ENCODE peak calls at places on chromosomes 6 and 20, in seven cellular contexts. G is colonic mucosa, J is type B pancreatic cell, K is bronchial epithelial cell, Q is AG10803, I is nephron progenitor cell, M is upper lobe of left lung. S is an unnamed sample.

GRCh38 chr20:10414982-10415650 is 18.9 kb downstream of the MKKS start:
- DNase-seq in M (no peak), Q (peak), G (no peak), I (no peak), J (no peak), K (peak), S (no peak)

GRCh38 chr20:41508335-41508734 is 109.8 kb downstream of the CHD6 start:
- DNase-seq in M (no peak), K (no peak), Q (no peak), I (no peak), J (no peak), G (peak), S (no peak)

GRCh38 chr6:51893356-51893755 is 194.1 kb downstream of the PKHD1 start:
- DNase-seq in G (no peak), K (peak), Q (no peak), M (no peak), I (no peak), J (no peak), S (no peak)

GRCh38 chr6:36924778-36925396 is 29.7 kb upstream of the PI16 start:
- DNase-seq in Q (no peak), M (no peak), J (no peak), K (no peak), I (no peak), G (no peak), S (no peak)

GRCh38 chr20:36315545-36316351 is 9.6 kb downstream of the DLGAP4 start:
- DNase-seq in I (no peak), K (no peak), G (no peak), Q (no peak), J (peak), M (no peak), S (no peak)

GRCh38 chr6:53461682-53462081 is 83.2 kb downstream of the GCLC start:
- DNase-seq in M (no peak), I (no peak), G (peak), K (no peak), J (no peak), Q (no peak), S (no peak)

GRCh38 chr6:47362857-47363461 is 53.3 kb upstream of the TNFRSF21 start:
- DNase-seq in M (no peak), G (no peak), J (no peak), K (no peak), Q (no peak), I (no peak), S (no peak)

GRCh38 chr6:112253505-112253841 is 894 bp downstream of the LAMA4 start:
- DNase-seq in Q (no peak), M (no peak), G (no peak), J (no peak), I (no peak), K (no peak), S (no peak)

GRCh38 chr6:164039954-164040375 is 625.4 kb downstream of the QKI start:
- DNase-seq in K (no peak), Q (peak), J (no peak), G (peak), M (peak), I (no peak), S (no peak)

GRCh38 chr6:28643017-28643740 is 117.5 kb downstream of the GPX5 start:
- DNase-seq in J (no peak), K (peak), M (no peak), G (no peak), I (peak), Q (peak), S (no peak)

GRCh38 chr20:1323256-1323655 is 5.7 kb downstream of the SDCBP2 start:
- DNase-seq in K (no peak), I (no peak), J (no peak), G (no peak), M (no peak), Q (peak), S (no peak)

GRCh38 chr20:58703765-58704331 is 11.2 kb downstream of the NPEPL1 start:
- DNase-seq in G (peak), J (no peak), K (no peak), Q (no peak), I (no peak), M (peak), S (no peak)

GRCh38 chr6:163860194-163861081 is 445.9 kb downstream of the QKI start:
- DNase-seq in Q (peak), M (no peak), G (no peak), J (no peak), I (peak), K (no peak), S (no peak)

GRCh38 chr6:10837009-10837691 is 1.2 kb downstream of the MAK start:
- DNase-seq in G (peak), J (no peak), I (peak), Q (no peak), K (peak), M (peak), S (peak)

GRCh38 chr20:235891-236290 is 8.8 kb downstream of the DEFB129 start:
- DNase-seq in M (peak), I (no peak), G (no peak), Q (peak), J (no peak), K (peak), S (no peak)

GRCh38 chr20:32966881-32967781 is 37.1 kb downstream of the SUN5 start:
- DNase-seq in G (peak), K (no peak), Q (no peak), I (no peak), J (peak), M (no peak), S (no peak)

GRCh38 chr6:170011233-170012142 is 260.1 kb downstream of the ERMARD start:
- DNase-seq in G (peak), K (no peak), M (peak), J (no peak), I (no peak), Q (no peak), S (no peak)

GRCh38 chr6:15183979-15184378 is 61.9 kb upstream of the JARID2 start:
- DNase-seq in G (no peak), M (no peak), K (no peak), I (no peak), Q (no peak), J (no peak), S (no peak)

GRCh38 chr20:52941803-52942202 is 30.4 kb upstream of the TSHZ2 start:
- DNase-seq in M (no peak), K (no peak), J (no peak), Q (peak), I (no peak), G (no peak), S (no peak)

GRCh38 chr6:7243188-7243942 is 69.6 kb downstream of the SSR1 start:
- DNase-seq in Q (peak), G (peak), J (no peak), K (peak), M (no peak), I (peak), S (peak)

DNA sequence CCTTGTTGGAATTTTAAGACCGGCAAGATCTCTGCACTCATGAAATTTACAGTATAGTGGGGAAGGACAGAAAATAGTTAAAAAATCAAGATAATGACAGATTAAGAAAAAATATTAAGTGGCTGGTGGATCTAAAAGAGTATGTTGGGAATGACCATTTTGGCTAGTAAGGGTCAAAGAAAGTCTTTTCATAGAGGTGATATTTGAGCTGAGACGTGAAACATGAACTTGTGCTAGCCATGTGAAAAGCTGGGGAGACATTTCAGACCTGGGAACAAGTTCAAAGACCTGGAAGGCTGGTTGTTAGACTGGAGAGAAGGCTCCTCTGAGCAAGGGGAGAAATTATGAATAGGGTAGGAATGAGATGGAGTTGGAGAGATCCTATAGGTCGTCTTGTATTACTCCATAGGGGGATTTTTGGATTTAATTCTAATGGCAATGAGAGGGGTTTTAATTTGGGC is 4.7 kb downstream of the BICRAL start:
- DNase-seq in M (no peak), J (no peak), G (no peak), K (no peak), I (no peak), Q (no peak), S (no peak)
- TF ChIP-seq CTCF in M (no peak), J (peak), G (no peak), K (no peak), I (no peak), Q (no peak), S (no peak)

GRCh38 chr6:85756982-85757381 is 114.3 kb upstream of the SYNCRIP start:
- DNase-seq in Q (peak), J (no peak), G (no peak), K (peak), I (no peak), M (no peak), S (no peak)
- TF ChIP-seq CTCF in Q (peak), J (peak), G (no peak), K (peak), I (peak), M (no peak), S (peak)

GRCh38 chr20:12816009-12816408 is 192.8 kb upstream of the SPTLC3 start:
- DNase-seq in M (no peak), J (no peak), I (no peak), G (no peak), Q (no peak), K (no peak), S (no peak)
- TF ChIP-seq CTCF in M (no peak), J (no peak), I (no peak), G (no peak), Q (no peak), K (no peak), S (no peak)

DNA sequence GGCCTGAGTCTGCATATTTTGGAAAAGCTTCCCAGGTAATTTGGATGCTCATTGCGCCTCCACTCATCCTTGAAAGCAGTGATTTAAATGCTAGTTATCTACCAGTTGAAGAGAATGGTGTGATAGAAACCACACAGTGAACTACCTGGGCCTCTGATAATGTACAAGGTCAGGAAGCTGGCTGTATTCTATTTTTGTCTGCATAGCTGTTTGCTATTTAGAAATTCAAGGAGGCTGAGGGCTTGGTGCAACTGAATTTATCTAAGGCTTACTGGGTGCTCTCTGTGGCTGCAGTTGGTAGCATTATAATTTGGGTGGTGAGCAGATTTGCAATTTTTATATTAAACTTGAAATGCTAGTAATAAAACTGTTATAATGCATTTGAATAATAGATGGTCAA is 245.6 kb downstream of the KIF16B start:
- DNase-seq in K (no peak), Q (no peak), J (no peak), I (no peak), M (no peak), G (no peak), S (no peak)
- TF ChIP-seq CTCF in K (no peak), Q (no peak), J (no peak), I (no peak), M (no peak), G (no peak), S (no peak)

DNA sequence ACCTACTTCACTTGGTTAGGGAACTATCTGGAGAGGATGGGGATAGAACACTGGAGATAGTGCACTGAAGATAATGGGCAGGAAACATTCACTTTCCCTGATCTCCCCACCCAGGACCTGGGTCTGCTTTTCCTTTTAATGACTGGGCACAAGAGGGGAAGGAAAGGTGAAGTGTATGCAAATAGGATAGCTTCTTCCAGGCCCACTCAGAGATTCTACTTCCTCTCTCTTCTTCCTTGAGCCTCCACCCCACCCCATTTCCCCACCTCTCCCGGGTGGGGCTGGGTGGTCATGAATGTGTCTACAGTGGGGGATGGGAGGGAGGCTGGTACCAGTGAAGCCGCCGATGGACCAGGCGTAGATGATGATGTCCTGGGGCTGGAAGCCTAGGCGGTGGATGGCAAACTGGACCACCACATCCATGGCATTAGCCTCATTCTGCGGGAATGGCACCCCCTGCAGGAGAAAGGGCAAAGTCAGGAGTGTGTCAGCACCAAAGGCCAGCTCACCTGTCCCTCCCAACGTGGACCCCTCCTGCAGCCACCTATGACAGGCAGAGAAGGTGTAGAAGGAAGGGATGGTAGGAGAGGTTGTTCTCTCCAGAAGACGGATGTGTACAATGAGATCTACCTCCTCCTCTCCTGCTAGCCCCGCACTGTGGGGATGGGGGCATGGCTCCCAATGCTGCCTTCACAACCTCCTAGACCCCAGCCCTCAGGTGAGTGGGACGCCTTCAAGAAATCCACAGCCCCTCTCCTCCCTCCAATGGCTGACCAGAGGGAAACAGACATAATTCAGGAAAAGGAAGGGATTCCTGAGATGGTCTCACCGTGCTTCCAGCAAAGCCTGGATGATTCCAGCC is 8.6 kb upstream of the LY6G5C start:
- DNase-seq in I (no peak), K (no peak), Q (no peak), J (no peak), G (no peak), M (no peak), S (no peak)
- TF ChIP-seq CTCF in I (peak), K (peak), Q (peak), J (peak), G (peak), M (no peak), S (peak)

GRCh38 chr6:115582386-115582785 is 478.3 kb downstream of the FRK start:
- DNase-seq in M (no peak), I (no peak), J (no peak), G (no peak), Q (peak), K (no peak), S (no peak)
- TF ChIP-seq CTCF in M (no peak), I (no peak), J (no peak), G (no peak), Q (no peak), K (no peak), S (no peak)

DNA sequence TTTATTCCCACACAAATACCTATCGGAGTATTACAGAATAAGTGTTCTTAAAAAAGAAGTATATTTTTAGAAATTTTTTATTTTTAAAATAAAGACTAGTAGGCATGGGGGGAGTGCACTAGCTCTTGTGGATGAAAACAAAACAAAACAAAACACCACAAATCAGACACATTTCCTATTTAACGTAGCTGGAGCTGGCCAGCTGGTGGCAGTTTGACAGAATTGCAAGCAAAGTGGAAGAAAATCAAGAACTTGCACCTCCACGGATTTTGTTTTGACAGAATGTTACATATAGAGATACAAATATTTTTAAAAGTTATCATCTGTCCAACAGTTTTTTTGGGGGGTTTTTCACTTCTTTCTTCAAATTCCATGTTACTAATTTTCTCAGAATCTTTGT is 63.6 kb upstream of the SNRPB2 start:
- DNase-seq in Q (no peak), J (no peak), G (no peak), K (no peak), M (no peak), I (no peak), S (no peak)
- TF ChIP-seq CTCF in Q (peak), J (peak), G (no peak), K (no peak), M (no peak), I (peak), S (peak)

GRCh38 chr6:24761193-24761835 is 13.4 kb upstream of the GMNN start:
- DNase-seq in K (no peak), M (no peak), Q (no peak), G (peak), J (no peak), I (peak), S (no peak)

GRCh38 chr6:24763578-24763977 is 11.2 kb upstream of the GMNN start:
- DNase-seq in M (peak), K (peak), G (peak), Q (no peak), J (no peak), I (no peak), S (no peak)

GRCh38 chr6:24768361-24768760 is 6.4 kb upstream of the GMNN start:
- DNase-seq in Q (peak), J (no peak), M (no peak), G (no peak), I (no peak), K (no peak), S (no peak)

GRCh38 chr6:24761851-24762250 is 12.9 kb upstream of the GMNN start:
- DNase-seq in M (no peak), I (no peak), J (no peak), Q (no peak), K (no peak), G (no peak), S (no peak)

DNA sequence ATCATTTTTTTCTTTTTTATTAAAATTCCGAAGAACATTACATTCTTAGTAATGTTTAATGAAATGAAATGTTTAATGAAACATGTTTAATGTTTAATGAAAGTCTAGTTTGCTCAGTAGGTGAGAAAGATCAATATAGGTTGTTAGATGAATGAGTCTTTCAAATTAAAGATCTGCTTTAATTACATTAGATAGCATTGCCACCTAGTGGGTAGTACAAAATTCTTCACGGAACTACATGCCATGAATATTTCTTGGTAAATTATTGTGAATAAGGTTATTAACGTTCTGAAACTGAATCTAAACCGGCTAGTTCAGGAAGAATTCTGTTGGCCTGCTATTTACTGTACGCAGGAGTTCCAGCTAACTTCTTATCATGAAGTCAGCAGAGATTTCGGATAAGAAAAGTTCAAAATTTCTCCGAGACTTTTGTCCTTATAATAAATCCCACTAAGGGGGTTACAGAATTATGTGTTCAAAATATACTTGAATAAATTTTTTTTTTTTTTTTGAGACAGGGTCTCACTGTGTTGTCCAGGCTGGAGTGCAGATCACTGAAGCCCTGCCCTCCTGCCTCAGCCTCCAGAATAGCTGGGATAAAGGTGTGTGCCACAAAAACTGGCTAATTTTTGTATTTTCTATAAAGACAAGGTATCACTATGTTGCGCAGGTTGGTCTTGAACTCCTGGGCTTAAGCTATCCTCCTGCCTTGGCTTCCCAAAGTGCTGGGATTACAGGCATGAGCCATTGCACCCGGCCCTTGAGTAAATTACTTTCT is 7.9 kb upstream of the GMNN start:
- DNase-seq in M (no peak), Q (peak), K (peak), G (no peak), I (no peak), J (no peak), S (no peak)
- TF ChIP-seq CTCF in M (no peak), Q (peak), K (peak), G (peak), I (no peak), J (peak), S (peak)

GRCh38 chr6:32952817-32953739 is at the start of gene HLA-DMA:
- DNase-seq in M (peak), K (peak), Q (peak), I (peak), J (no peak), G (peak), S (peak)
- TF ChIP-seq CTCF in M (peak), K (peak), Q (peak), I (peak), J (peak), G (peak), S (peak)

GRCh38 chr6:144151010-144151727 is 852 bp downstream of the STX11 start:
- DNase-seq in Q (no peak), I (no peak), K (peak), M (peak), G (peak), J (no peak), S (no peak)

GRCh38 chr6:144148891-144149290 is 1.4 kb upstream of the STX11 start:
- DNase-seq in I (no peak), K (no peak), Q (peak), J (no peak), G (no peak), M (no peak), S (no peak)

GRCh38 chr6:144149558-144149893 is 791 bp upstream of the STX11 start:
- DNase-seq in M (no peak), Q (no peak), K (no peak), J (no peak), G (peak), I (no peak), S (no peak)

GRCh38 chr6:144149894-144150672 is at the start of gene STX11:
- DNase-seq in Q (peak), M (peak), K (peak), G (peak), I (peak), J (peak), S (peak)

GRCh38 chr6:144150673-144151009 is 324 bp downstream of the STX11 start:
- DNase-seq in Q (no peak), J (no peak), K (peak), M (peak), I (no peak), G (no peak), S (peak)
- TF ChIP-seq CTCF in Q (peak), J (peak), K (no peak), M (no peak), I (peak), G (peak), S (peak)